ENCODE peak calls at places on chromosome 17, in ten cellular contexts. M is adrenal gland; F is neuronal stem cell; L is uterus; A is trophoblast cell; Z is HL-60; C is heart left ventricle; Y is CD8-positive, alpha-beta T cell; G is left ventricle myocardium inferior; B is naive thymus-derived CD4-positive, alpha-beta T cell. W is an unnamed sample.

GRCh38 chr17:75623386-75623785 is 9.8 kb upstream of the SMIM5 start:
- DNase-seq in G (no peak), M (no peak), Y (no peak), A (peak), B (no peak), F (no peak), C (no peak), Z (no peak), L (no peak), W (no peak)

GRCh38 chr17:75325827-75326586 is 36.8 kb upstream of the SLC25A19 start:
- DNase-seq in B (no peak), M (no peak), L (no peak), C (no peak), G (no peak), F (no peak), A (peak), Z (peak), Y (no peak), W (no peak)

GRCh38 chr17:37413875-37414519 is 7.3 kb downstream of the TADA2A start:
- DNase-seq in A (peak), M (no peak), B (no peak), G (no peak), C (no peak), Y (no peak), F (no peak), Z (no peak), L (no peak), W (no peak)

GRCh38 chr17:44400226-44400847 is 10.9 kb upstream of the ITGA2B start:
- DNase-seq in A (peak), L (no peak), G (no peak), Y (no peak), F (no peak), M (no peak), Z (no peak), C (no peak), B (no peak), W (no peak)

GRCh38 chr17:1228752-1229353 is 41.4 kb upstream of the BHLHA9 start:
- DNase-seq in A (no peak), Y (no peak), C (no peak), G (no peak), M (no peak), B (peak), F (no peak), Z (no peak), L (no peak), W (no peak)

GRCh38 chr17:58156839-58157803 is 8.9 kb downstream of the OR4D1 start:
- DNase-seq in M (peak), Z (no peak), Y (peak), A (peak), L (no peak), F (peak), G (peak), B (peak), C (peak), W (no peak)

GRCh38 chr17:82567286-82567685 is 47.8 kb downstream of the FOXK2 start:
- DNase-seq in L (no peak), Z (no peak), M (no peak), A (no peak), C (no peak), Y (no peak), F (no peak), B (no peak), G (no peak), W (no peak)

GRCh38 chr17:73976676-73977521 is 226.6 kb upstream of the RPL38 start:
- DNase-seq in G (no peak), Y (no peak), Z (no peak), M (no peak), B (no peak), L (no peak), A (no peak), C (peak), F (no peak), W (no peak)

GRCh38 chr17:59375858-59376257 is 44.4 kb downstream of the YPEL2 start:
- DNase-seq in G (no peak), Y (no peak), B (no peak), C (no peak), A (no peak), F (no peak), L (no peak), Z (no peak), M (no peak), W (no peak)

GRCh38 chr17:59377410-59377809 is 46.0 kb downstream of the YPEL2 start:
- DNase-seq in M (no peak), Y (no peak), A (no peak), F (no peak), C (no peak), L (no peak), Z (no peak), G (no peak), B (no peak), W (no peak)

GRCh38 chr17:59380474-59380873 is 49.0 kb downstream of the YPEL2 start:
- DNase-seq in A (no peak), B (no peak), Z (no peak), G (no peak), M (no peak), L (no peak), F (no peak), C (no peak), Y (no peak), W (no peak)

GRCh38 chr17:59381716-59382570 is 50.5 kb downstream of the YPEL2 start:
- DNase-seq in G (peak), L (no peak), C (peak), B (no peak), A (no peak), F (no peak), Z (no peak), Y (no peak), M (no peak), W (peak)

DNA sequence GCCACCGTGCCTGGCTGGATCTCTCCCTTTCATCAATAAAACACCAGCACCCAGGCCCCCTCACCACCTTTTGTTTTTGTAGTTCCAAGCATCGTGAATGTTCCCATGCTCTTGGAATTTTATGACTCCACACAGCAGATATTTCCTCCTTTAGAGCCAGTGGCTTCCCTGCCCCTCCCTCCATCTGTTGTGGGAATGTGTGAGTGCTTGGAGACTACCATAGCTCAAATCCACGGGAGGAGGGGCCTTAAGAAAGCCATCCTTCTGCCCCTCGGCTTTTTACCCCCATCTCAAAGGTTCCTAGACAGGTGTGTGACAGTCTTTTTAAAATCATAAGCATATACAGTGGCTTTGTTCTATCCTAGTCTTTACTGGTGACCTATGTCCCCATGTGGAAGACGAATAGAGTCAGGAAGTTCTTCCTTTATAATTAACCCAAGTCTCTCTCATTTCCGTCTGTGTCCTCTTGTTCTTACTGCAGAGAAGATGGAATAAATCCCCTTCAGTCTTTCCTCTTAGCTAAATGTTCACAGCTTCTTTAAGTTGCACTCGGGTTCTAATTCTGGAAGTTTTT is 47.3 kb downstream of the YPEL2 start:
- DNase-seq in C (no peak), A (peak), L (peak), M (no peak), F (no peak), B (no peak), Z (no peak), G (no peak), Y (no peak), W (no peak)
- H3K27ac ChIP-seq in C (peak), A (peak), L (peak), M (no peak), F (no peak), B (no peak), Z (no peak), G (peak), Y (no peak), W (peak)

DNA sequence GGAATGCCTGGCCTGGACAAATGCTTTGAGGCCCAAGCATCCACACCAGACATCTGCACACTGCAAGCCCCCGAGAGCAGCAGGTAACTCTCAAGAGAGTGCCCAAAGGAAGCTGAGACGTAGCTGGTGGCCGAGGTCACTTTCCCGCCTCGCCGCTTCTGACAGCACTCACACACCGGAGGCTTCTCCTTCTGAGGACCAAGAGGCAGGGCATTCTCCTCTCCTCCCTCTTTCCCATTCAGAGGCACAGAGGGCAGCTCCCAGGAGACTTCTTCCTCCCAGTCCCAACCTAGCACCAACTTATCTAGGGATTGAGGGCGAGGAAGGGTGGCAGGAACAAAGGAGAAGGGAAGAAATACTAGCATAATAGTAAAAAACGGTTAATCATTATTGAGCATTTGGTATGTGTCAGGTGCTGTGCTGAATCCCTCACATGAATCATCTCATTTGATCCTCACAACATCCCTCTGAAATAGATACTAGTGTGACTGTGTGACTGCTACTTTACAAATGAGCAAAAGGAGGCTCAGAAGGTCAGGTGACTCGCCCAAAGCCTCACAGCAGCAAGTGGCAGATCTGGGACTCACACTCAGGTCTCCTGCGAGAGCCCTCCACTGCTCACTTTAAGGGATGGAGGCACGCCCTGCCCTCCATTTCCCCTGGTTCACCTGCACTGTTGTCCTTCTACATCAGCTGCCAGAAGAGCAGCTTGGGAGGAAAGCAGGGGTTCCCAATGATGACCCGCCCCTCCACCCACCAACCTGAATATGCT is 41.8 kb downstream of the MYO18A start:
- DNase-seq in A (no peak), B (no peak), Y (peak), G (no peak), Z (no peak), F (no peak), M (no peak), C (no peak), L (no peak), W (no peak)
- H3K4me3 ChIP-seq in A (no peak), B (peak), Y (peak), G (peak), Z (peak), F (no peak), M (peak), C (peak), L (no peak), W (peak)

GRCh38 chr17:4545217-4545951 is 9.8 kb downstream of the MYBBP1A start:
- DNase-seq in M (no peak), Z (no peak), L (no peak), Y (no peak), A (peak), G (no peak), F (no peak), C (no peak), B (no peak), W (no peak)
- H3K27ac ChIP-seq in M (no peak), Z (no peak), L (no peak), Y (no peak), A (no peak), G (no peak), F (no peak), C (no peak), B (no peak), W (no peak)

GRCh38 chr17:40070895-40071719 is 8.3 kb downstream of the THRA start:
- DNase-seq in A (peak), C (peak), B (no peak), Z (peak), F (no peak), G (peak), M (peak), L (peak), Y (no peak), W (peak)

GRCh38 chr17:40069751-40070643 is 7.2 kb downstream of the THRA start:
- DNase-seq in C (peak), B (no peak), A (no peak), G (no peak), L (peak), M (peak), Y (peak), F (no peak), Z (peak), W (peak)

GRCh38 chr17:40068917-40069750 is 6.4 kb downstream of the THRA start:
- DNase-seq in C (peak), G (peak), A (peak), F (no peak), L (peak), Z (peak), B (peak), Y (peak), M (peak), W (peak)

GRCh38 chr17:40071720-40072480 is 9.1 kb downstream of the THRA start:
- DNase-seq in Y (no peak), F (no peak), B (no peak), M (peak), A (no peak), G (peak), L (peak), Z (peak), C (peak), W (peak)

GRCh38 chr17:40070644-40070894 is 7.8 kb downstream of the THRA start:
- DNase-seq in Z (no peak), F (no peak), C (no peak), G (no peak), A (no peak), Y (no peak), B (no peak), L (no peak), M (no peak), W (peak)
- H3K4me3 ChIP-seq in Z (no peak), F (no peak), C (peak), G (peak), A (no peak), Y (peak), B (no peak), L (peak), M (peak), W (peak)

GRCh38 chr17:68384941-68385340 is 72.4 kb downstream of the WIPI1 start:
- DNase-seq in L (no peak), Y (no peak), B (no peak), G (no peak), M (no peak), C (no peak), F (no peak), A (no peak), Z (no peak), W (no peak)
- H3K27ac ChIP-seq in L (peak), Y (no peak), B (no peak), G (peak), M (no peak), C (peak), F (no peak), A (no peak), Z (peak), W (peak)

GRCh38 chr17:76843703-76844484 is 24.3 kb upstream of the MGAT5B start:
- DNase-seq in F (no peak), A (peak), Z (no peak), Y (no peak), G (no peak), B (no peak), C (no peak), L (no peak), M (peak), W (no peak)
- H3K4me3 ChIP-seq in F (no peak), A (no peak), Z (no peak), Y (no peak), G (no peak), B (no peak), C (no peak), L (no peak), M (no peak), W (no peak)

GRCh38 chr17:78832541-78832810 is 8.1 kb downstream of the USP36 start:
- DNase-seq in C (no peak), Z (no peak), F (no peak), B (no peak), L (no peak), A (no peak), G (no peak), M (no peak), Y (no peak), W (no peak)

GRCh38 chr17:78829477-78829876 is 11.1 kb downstream of the USP36 start:
- DNase-seq in C (no peak), A (no peak), G (no peak), M (no peak), Z (no peak), L (no peak), F (no peak), Y (no peak), B (no peak), W (no peak)

GRCh38 chr17:78828470-78829185 is 12.0 kb downstream of the USP36 start:
- DNase-seq in F (no peak), Y (no peak), G (no peak), A (peak), M (no peak), B (no peak), Z (no peak), L (no peak), C (no peak), W (no peak)

GRCh38 chr17:78834571-78834970 is 6.0 kb downstream of the USP36 start:
- DNase-seq in B (no peak), G (no peak), C (no peak), F (no peak), L (no peak), Y (no peak), A (no peak), M (no peak), Z (no peak), W (no peak)

GRCh38 chr17:78831688-78832540 is 8.7 kb downstream of the USP36 start:
- DNase-seq in G (no peak), M (no peak), Z (no peak), B (no peak), A (no peak), C (no peak), L (no peak), F (no peak), Y (no peak), W (no peak)
- H3K27ac ChIP-seq in G (no peak), M (no peak), Z (no peak), B (no peak), A (no peak), C (no peak), L (no peak), F (no peak), Y (no peak), W (no peak)

GRCh38 chr17:41773731-41774193 is 12.7 kb downstream of the JUP start:
- DNase-seq in M (no peak), L (no peak), C (no peak), A (no peak), B (no peak), Y (no peak), Z (no peak), F (no peak), G (no peak), W (peak)

GRCh38 chr17:41771389-41772206 is 14.9 kb downstream of the JUP start:
- DNase-seq in F (no peak), G (no peak), C (no peak), Y (no peak), L (no peak), A (no peak), Z (no peak), B (no peak), M (no peak), W (no peak)

GRCh38 chr17:41773190-41773588 is 13.3 kb downstream of the JUP start:
- DNase-seq in Y (no peak), A (peak), M (peak), G (peak), F (no peak), B (no peak), Z (no peak), L (peak), C (peak), W (peak)

GRCh38 chr17:41772586-41773189 is 13.8 kb downstream of the JUP start:
- DNase-seq in L (no peak), A (no peak), C (no peak), M (no peak), G (no peak), F (no peak), Z (no peak), B (no peak), Y (no peak), W (no peak)

GRCh38 chr17:41772218-41772585 is 14.3 kb downstream of the JUP start:
- DNase-seq in B (no peak), G (no peak), A (peak), F (no peak), M (no peak), C (no peak), Z (no peak), Y (no peak), L (no peak), W (no peak)
- H3K4me3 ChIP-seq in B (no peak), G (no peak), A (no peak), F (no peak), M (no peak), C (no peak), Z (no peak), Y (no peak), L (no peak), W (no peak)